ENCODE peak calls at places on chromosomes 11 and 22, in eight cellular contexts. One of them, this sample, is unnamed.

GRCh38 chr11:58592760-58593472 is 14.1 kb downstream of the ZFP91 start:
- DNase-seq in mammary epithelial cell: peak; percentile 40
- DNase-seq in Peyer's patch: no peak
- DNase-seq in suprapubic skin: no peak
- DNase-seq in CD4-positive, alpha-beta T cell: no peak
- DNase-seq in lung: no peak
- DNase-seq in lower lobe of right lung: no peak
- DNase-seq in IMR-90: no peak
- DNase-seq in this sample: no peak

GRCh38 chr11:14424096-14424495 is 65.1 kb upstream of the RRAS2 start:
- DNase-seq in mammary epithelial cell: no peak
- DNase-seq in IMR-90: peak; percentile 80
- DNase-seq in CD4-positive, alpha-beta T cell: no peak
- DNase-seq in lower lobe of right lung: no peak
- DNase-seq in Peyer's patch: no peak
- DNase-seq in suprapubic skin: no peak
- DNase-seq in lung: no peak
- DNase-seq in this sample: no peak

GRCh38 chr11:77725433-77725832 is 87.8 kb upstream of the CLNS1A start:
- DNase-seq in CD4-positive, alpha-beta T cell: no peak
- DNase-seq in lung: no peak
- DNase-seq in mammary epithelial cell: no peak
- DNase-seq in lower lobe of right lung: no peak
- DNase-seq in suprapubic skin: no peak
- DNase-seq in IMR-90: no peak
- DNase-seq in Peyer's patch: no peak
- DNase-seq in this sample: no peak

GRCh38 chr22:36740716-36741115 is 35.2 kb downstream of the IFT27 start:
- DNase-seq in CD4-positive, alpha-beta T cell: no peak
- DNase-seq in lung: no peak
- DNase-seq in suprapubic skin: peak; percentile 11
- DNase-seq in mammary epithelial cell: no peak
- DNase-seq in lower lobe of right lung: no peak
- DNase-seq in IMR-90: no peak
- DNase-seq in Peyer's patch: peak; percentile 4
- DNase-seq in this sample: no peak

GRCh38 chr11:17635551-17635938 is 83.8 kb upstream of the MYOD1 start:
- DNase-seq in suprapubic skin: no peak
- DNase-seq in lung: no peak
- DNase-seq in CD4-positive, alpha-beta T cell: no peak
- DNase-seq in IMR-90: no peak
- DNase-seq in lower lobe of right lung: no peak
- DNase-seq in Peyer's patch: no peak
- DNase-seq in mammary epithelial cell: no peak
- DNase-seq in this sample: no peak

GRCh38 chr11:122646549-122647340 is 8.8 kb upstream of the UBASH3B start:
- DNase-seq in Peyer's patch: no peak
- DNase-seq in IMR-90: peak; percentile 85
- DNase-seq in suprapubic skin: no peak
- DNase-seq in CD4-positive, alpha-beta T cell: no peak
- DNase-seq in mammary epithelial cell: peak; percentile 75
- DNase-seq in lung: no peak
- DNase-seq in lower lobe of right lung: no peak
- DNase-seq in this sample: no peak

GRCh38 chr11:8249482-8249881 is 14.2 kb downstream of the LMO1 start:
- DNase-seq in suprapubic skin: no peak
- DNase-seq in lower lobe of right lung: no peak
- DNase-seq in Peyer's patch: no peak
- DNase-seq in CD4-positive, alpha-beta T cell: no peak
- DNase-seq in mammary epithelial cell: no peak
- DNase-seq in lung: no peak
- DNase-seq in IMR-90: no peak
- DNase-seq in this sample: no peak

GRCh38 chr22:24400726-24401596 is 26.4 kb upstream of the ADORA2A start:
- DNase-seq in lower lobe of right lung: no peak
- DNase-seq in IMR-90: peak; percentile 45
- DNase-seq in mammary epithelial cell: no peak
- DNase-seq in CD4-positive, alpha-beta T cell: no peak
- DNase-seq in Peyer's patch: no peak
- DNase-seq in lung: no peak
- DNase-seq in suprapubic skin: no peak
- DNase-seq in this sample: peak; percentile 28

GRCh38 chr11:86608251-86608799 is 64.1 kb downstream of the ME3 start:
- DNase-seq in suprapubic skin: no peak
- DNase-seq in mammary epithelial cell: peak; percentile 72
- DNase-seq in Peyer's patch: peak; percentile 68
- DNase-seq in lung: peak; percentile 70
- DNase-seq in CD4-positive, alpha-beta T cell: peak; percentile 3
- DNase-seq in IMR-90: peak; percentile 80
- DNase-seq in lower lobe of right lung: peak; percentile 48
- DNase-seq in this sample: peak; percentile 81

GRCh38 chr11:1041936-1042608 is 5.6 kb upstream of the MUC6 start:
- DNase-seq in Peyer's patch: no peak
- DNase-seq in CD4-positive, alpha-beta T cell: no peak
- DNase-seq in suprapubic skin: no peak
- DNase-seq in mammary epithelial cell: no peak
- DNase-seq in lung: no peak
- DNase-seq in IMR-90: no peak
- DNase-seq in lower lobe of right lung: peak; percentile 57
- DNase-seq in this sample: peak; percentile 54

GRCh38 chr11:62552465-62552782 is 5.8 kb upstream of the AHNAK start:
- DNase-seq in CD4-positive, alpha-beta T cell: no peak
- DNase-seq in Peyer's patch: no peak
- DNase-seq in lower lobe of right lung: no peak
- DNase-seq in suprapubic skin: no peak
- DNase-seq in mammary epithelial cell: no peak
- DNase-seq in lung: no peak
- DNase-seq in IMR-90: peak; percentile 60
- DNase-seq in this sample: peak; percentile 70

GRCh38 chr11:64801591-64802369 is 1.2 kb downstream of the MAP4K2 start:
- DNase-seq in suprapubic skin: no peak
- DNase-seq in CD4-positive, alpha-beta T cell: no peak
- DNase-seq in IMR-90: no peak
- DNase-seq in mammary epithelial cell: no peak
- DNase-seq in lower lobe of right lung: no peak
- DNase-seq in Peyer's patch: no peak
- DNase-seq in lung: no peak
- DNase-seq in this sample: no peak

GRCh38 chr11:133936136-133936535 is 20.6 kb downstream of the IGSF9B start:
- DNase-seq in CD4-positive, alpha-beta T cell: no peak
- DNase-seq in Peyer's patch: no peak
- DNase-seq in suprapubic skin: no peak
- DNase-seq in lung: no peak
- DNase-seq in IMR-90: no peak
- DNase-seq in lower lobe of right lung: no peak
- DNase-seq in mammary epithelial cell: no peak
- DNase-seq in this sample: no peak
- H3K27ac ChIP-seq in CD4-positive, alpha-beta T cell: no peak overlapping the region
- H3K27ac ChIP-seq in Peyer's patch: no peak overlapping the region
- H3K27ac ChIP-seq in suprapubic skin: no peak overlapping the region
- H3K27ac ChIP-seq in lung: no peak overlapping the region
- H3K27ac ChIP-seq in IMR-90: no peak overlapping the region
- H3K27ac ChIP-seq in lower lobe of right lung: no peak overlapping the region
- H3K27ac ChIP-seq in mammary epithelial cell: no peak overlapping the region
- H3K27ac ChIP-seq in this sample: no peak overlapping the region

DNA sequence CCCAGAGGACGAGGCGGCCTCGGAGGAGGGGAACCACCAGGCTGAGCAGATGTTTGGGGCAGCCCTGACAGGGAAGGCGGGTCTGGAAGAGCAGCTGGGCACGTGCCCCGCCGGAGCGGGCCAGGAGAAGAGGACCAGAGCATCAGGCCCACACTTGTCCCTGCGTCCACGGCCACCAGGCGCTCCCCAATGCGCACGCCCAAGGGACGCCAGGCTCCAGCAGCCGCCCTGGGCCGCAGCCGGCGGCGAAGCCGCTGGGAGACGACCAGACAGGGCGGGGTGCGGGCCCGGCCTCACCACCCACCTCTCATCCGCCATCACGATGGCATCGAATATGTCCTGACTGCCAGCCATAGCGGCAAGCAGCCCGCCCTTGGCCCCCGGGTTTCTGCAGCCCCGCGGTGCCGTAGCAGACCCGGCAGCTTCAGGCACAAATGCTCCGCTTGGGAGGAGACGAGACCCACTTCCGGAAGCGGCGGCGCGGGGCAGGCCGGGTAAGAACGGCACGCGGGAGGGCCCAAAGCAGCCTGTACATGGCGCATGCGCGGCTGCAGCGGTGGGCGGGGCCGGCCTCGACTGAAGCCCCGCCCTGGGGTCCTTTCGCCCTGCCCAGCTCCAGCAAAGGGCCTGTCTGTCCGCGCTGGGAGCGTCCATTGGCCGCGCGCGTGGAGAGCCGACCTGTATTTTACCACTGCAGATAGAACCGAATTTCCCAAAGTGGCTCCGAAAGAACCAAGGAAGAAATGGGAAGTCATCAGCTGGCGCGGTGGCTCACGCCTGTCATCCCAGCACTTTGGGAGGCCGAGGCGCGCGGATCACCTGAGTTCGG is at the start of gene LTO1:
- DNase-seq in suprapubic skin: peak; percentile 97
- DNase-seq in lung: peak; percentile 95
- DNase-seq in IMR-90: peak; percentile 94
- DNase-seq in CD4-positive, alpha-beta T cell: peak; percentile 94
- DNase-seq in mammary epithelial cell: peak; percentile 94
- DNase-seq in Peyer's patch: peak; percentile 98
- DNase-seq in lower lobe of right lung: peak; percentile 98
- DNase-seq in this sample: peak; percentile 97
- TF ChIP-seq CTCF in suprapubic skin: peak; percentile 17
- TF ChIP-seq CTCF in lung: no peak
- TF ChIP-seq CTCF in IMR-90: no peak
- TF ChIP-seq CTCF in CD4-positive, alpha-beta T cell: no peak
- TF ChIP-seq CTCF in mammary epithelial cell: no peak
- TF ChIP-seq CTCF in Peyer's patch: no peak
- TF ChIP-seq CTCF in lower lobe of right lung: no peak
- TF ChIP-seq CTCF in this sample: no peak

GRCh38 chr11:50174975-50175374 is 142.3 kb downstream of the OR4C45 start:
- DNase-seq in lung: no peak
- DNase-seq in IMR-90: no peak
- DNase-seq in Peyer's patch: no peak
- DNase-seq in lower lobe of right lung: no peak
- DNase-seq in mammary epithelial cell: no peak
- DNase-seq in suprapubic skin: no peak
- DNase-seq in CD4-positive, alpha-beta T cell: no peak
- DNase-seq in this sample: no peak

GRCh38 chr11:50174189-50174588 is 141.5 kb downstream of the OR4C45 start:
- DNase-seq in lung: no peak
- DNase-seq in Peyer's patch: no peak
- DNase-seq in mammary epithelial cell: peak; percentile 11
- DNase-seq in CD4-positive, alpha-beta T cell: no peak
- DNase-seq in IMR-90: peak; percentile 11
- DNase-seq in lower lobe of right lung: no peak
- DNase-seq in suprapubic skin: no peak
- DNase-seq in this sample: no peak

GRCh38 chr11:50182486-50182885 is 149.8 kb downstream of the OR4C45 start:
- DNase-seq in suprapubic skin: no peak
- DNase-seq in CD4-positive, alpha-beta T cell: no peak
- DNase-seq in IMR-90: no peak
- DNase-seq in mammary epithelial cell: no peak
- DNase-seq in lower lobe of right lung: no peak
- DNase-seq in Peyer's patch: no peak
- DNase-seq in lung: no peak
- DNase-seq in this sample: no peak

GRCh38 chr11:50178732-50179131 is 146.1 kb downstream of the OR4C45 start:
- DNase-seq in lung: no peak
- DNase-seq in IMR-90: no peak
- DNase-seq in Peyer's patch: no peak
- DNase-seq in mammary epithelial cell: no peak
- DNase-seq in suprapubic skin: no peak
- DNase-seq in lower lobe of right lung: no peak
- DNase-seq in CD4-positive, alpha-beta T cell: no peak
- DNase-seq in this sample: no peak
- H3K9me3 ChIP-seq in lung: no peaks in the 10 kb centered on the region
- H3K9me3 ChIP-seq in IMR-90: no peaks in the 10 kb centered on the region
- H3K9me3 ChIP-seq in Peyer's patch: no peaks in the 10 kb centered on the region
- H3K9me3 ChIP-seq in mammary epithelial cell: peaks cover 8% of the 10 kb centered on the region
- H3K9me3 ChIP-seq in suprapubic skin: no peaks in the 10 kb centered on the region
- H3K9me3 ChIP-seq in lower lobe of right lung: no peaks in the 10 kb centered on the region
- H3K9me3 ChIP-seq in CD4-positive, alpha-beta T cell: no peaks in the 10 kb centered on the region
- H3K9me3 ChIP-seq in this sample: no peaks in the 10 kb centered on the region

GRCh38 chr11:109677876-109678275 is 255.9 kb downstream of the C11orf87 start:
- DNase-seq in lower lobe of right lung: no peak
- DNase-seq in CD4-positive, alpha-beta T cell: no peak
- DNase-seq in lung: no peak
- DNase-seq in mammary epithelial cell: no peak
- DNase-seq in suprapubic skin: no peak
- DNase-seq in Peyer's patch: no peak
- DNase-seq in IMR-90: no peak
- DNase-seq in this sample: no peak

GRCh38 chr11:109677240-109677639 is 255.2 kb downstream of the C11orf87 start:
- DNase-seq in IMR-90: no peak
- DNase-seq in lower lobe of right lung: no peak
- DNase-seq in mammary epithelial cell: no peak
- DNase-seq in Peyer's patch: no peak
- DNase-seq in lung: no peak
- DNase-seq in CD4-positive, alpha-beta T cell: no peak
- DNase-seq in suprapubic skin: no peak
- DNase-seq in this sample: no peak

GRCh38 chr11:109680127-109680526 is 258.1 kb downstream of the C11orf87 start:
- DNase-seq in lower lobe of right lung: no peak
- DNase-seq in lung: no peak
- DNase-seq in CD4-positive, alpha-beta T cell: no peak
- DNase-seq in mammary epithelial cell: peak; percentile 46
- DNase-seq in suprapubic skin: no peak
- DNase-seq in IMR-90: peak; percentile 18
- DNase-seq in Peyer's patch: no peak
- DNase-seq in this sample: no peak
- H3K27ac ChIP-seq in lower lobe of right lung: no peak overlapping the region
- H3K27ac ChIP-seq in lung: no peak overlapping the region
- H3K27ac ChIP-seq in CD4-positive, alpha-beta T cell: no peak overlapping the region
- H3K27ac ChIP-seq in mammary epithelial cell: no peak overlapping the region
- H3K27ac ChIP-seq in suprapubic skin: no peak overlapping the region
- H3K27ac ChIP-seq in IMR-90: no peak overlapping the region
- H3K27ac ChIP-seq in Peyer's patch: no peak overlapping the region
- H3K27ac ChIP-seq in this sample: no peak overlapping the region